ENCODE peak calls at places on chromosomes 13 and 19, in eight cellular contexts. N is esophagus muscularis mucosa, U is vagina, X is heart left ventricle, M is right lobe of liver, D is uterus, Y is cardiac muscle cell, P is body of pancreas. S is an unnamed sample.

GRCh38 chr13:43196750-43197149 is 173.4 kb downstream of the DNAJC15 start:
- DNase-seq in U (no peak), Y (no peak), N (no peak), P (no peak), X (no peak), D (no peak), M (no peak), S (no peak)

GRCh38 chr13:97866346-97866745 is 87.1 kb upstream of the IPO5 start:
- DNase-seq in U (no peak), M (no peak), Y (no peak), P (no peak), D (no peak), X (no peak), N (no peak), S (no peak)

GRCh38 chr19:16141043-16141442 is 2.4 kb upstream of the HSH2D start:
- DNase-seq in U (no peak), M (no peak), D (no peak), Y (no peak), N (no peak), X (no peak), P (no peak), S (no peak)

GRCh38 chr13:110625771-110626321 is 10.5 kb downstream of the NAXD start:
- DNase-seq in M (no peak), X (no peak), Y (no peak), D (no peak), N (no peak), P (peak), U (no peak), S (peak)

GRCh38 chr13:63516124-63516523 is 2100.5 kb upstream of the PCDH20 start:
- DNase-seq in U (no peak), X (no peak), D (no peak), Y (no peak), M (no peak), P (no peak), N (no peak), S (no peak)

GRCh38 chr19:45179063-45179847 is 671 bp downstream of the BLOC1S3 start:
- DNase-seq in U (no peak), N (no peak), D (no peak), Y (peak), M (peak), X (peak), P (peak), S (peak)

GRCh38 chr19:33488826-33489225 is 32.8 kb downstream of the PEPD start:
- DNase-seq in Y (no peak), P (no peak), U (no peak), X (no peak), N (no peak), D (no peak), M (peak), S (peak)

GRCh38 chr19:12606796-12607195 is 3.8 kb downstream of the ZNF490 start:
- DNase-seq in Y (no peak), X (no peak), M (no peak), P (no peak), D (no peak), N (no peak), U (no peak), S (no peak)

GRCh38 chr19:20287070-20287469 is 120.1 kb downstream of the ZNF486 start:
- DNase-seq in D (no peak), P (no peak), U (no peak), Y (no peak), N (no peak), X (no peak), M (no peak), S (no peak)

GRCh38 chr19:35756373-35757230 is at the start of gene HSPB6:
- DNase-seq in Y (no peak), D (peak), M (peak), N (no peak), P (no peak), X (peak), U (peak), S (no peak)

GRCh38 chr13:99464441-99464949 is 36.8 kb upstream of the TM9SF2 start:
- DNase-seq in Y (no peak), X (no peak), M (no peak), U (no peak), N (no peak), P (no peak), D (no peak), S (no peak)

GRCh38 chr19:53606031-53606430 is 25.8 kb upstream of the DPRX start:
- DNase-seq in U (no peak), X (no peak), Y (no peak), N (no peak), M (no peak), D (no peak), P (no peak), S (no peak)

GRCh38 chr13:42832341-42833153 is 51.2 kb downstream of the FAM216B start:
- DNase-seq in U (no peak), N (no peak), Y (no peak), M (peak), X (no peak), D (no peak), P (peak), S (peak)

GRCh38 chr13:64263285-64263684 is 2847.6 kb upstream of the PCDH20 start:
- DNase-seq in U (no peak), X (no peak), D (no peak), M (no peak), N (no peak), P (no peak), Y (no peak), S (no peak)

GRCh38 chr13:92719868-92720267 is 506.7 kb upstream of the GPC6 start:
- DNase-seq in X (no peak), U (no peak), N (no peak), M (no peak), P (peak), Y (peak), D (no peak), S (no peak)

GRCh38 chr13:35830850-35831450 is 300.2 kb downstream of the DCLK1 start:
- DNase-seq in X (no peak), M (no peak), P (no peak), N (no peak), D (no peak), U (no peak), Y (no peak), S (no peak)

GRCh38 chr13:110442946-110443632 is 118.4 kb downstream of the RAB20 start:
- DNase-seq in X (no peak), U (no peak), D (no peak), M (no peak), N (no peak), Y (no peak), P (no peak), S (no peak)

GRCh38 chr19:10836478-10837325 is 690 bp upstream of the TMED1 start:
- DNase-seq in D (peak), X (peak), N (peak), P (peak), Y (peak), U (no peak), M (peak), S (peak)

GRCh38 chr19:53880716-53881481 is 1.1 kb upstream of the PRKCG start:
- DNase-seq in X (no peak), U (no peak), D (no peak), N (no peak), P (no peak), Y (no peak), M (no peak), S (no peak)

GRCh38 chr19:19105365-19106060 is 32.8 kb downstream of the TMEM161A start:
- DNase-seq in Y (peak), D (peak), P (peak), X (no peak), N (no peak), U (no peak), M (no peak), S (no peak)

GRCh38 chr19:19103167-19103566 is 35.1 kb downstream of the TMEM161A start:
- DNase-seq in M (no peak), N (no peak), Y (no peak), P (no peak), U (no peak), X (peak), D (no peak), S (no peak)

GRCh38 chr19:19109601-19110000 is 28.7 kb downstream of the TMEM161A start:
- DNase-seq in Y (no peak), N (no peak), D (no peak), X (no peak), P (no peak), M (no peak), U (no peak), S (no peak)

GRCh38 chr19:19107663-19108062 is 30.6 kb downstream of the TMEM161A start:
- DNase-seq in N (no peak), P (no peak), M (no peak), U (no peak), X (no peak), D (no peak), Y (no peak), S (no peak)

DNA sequence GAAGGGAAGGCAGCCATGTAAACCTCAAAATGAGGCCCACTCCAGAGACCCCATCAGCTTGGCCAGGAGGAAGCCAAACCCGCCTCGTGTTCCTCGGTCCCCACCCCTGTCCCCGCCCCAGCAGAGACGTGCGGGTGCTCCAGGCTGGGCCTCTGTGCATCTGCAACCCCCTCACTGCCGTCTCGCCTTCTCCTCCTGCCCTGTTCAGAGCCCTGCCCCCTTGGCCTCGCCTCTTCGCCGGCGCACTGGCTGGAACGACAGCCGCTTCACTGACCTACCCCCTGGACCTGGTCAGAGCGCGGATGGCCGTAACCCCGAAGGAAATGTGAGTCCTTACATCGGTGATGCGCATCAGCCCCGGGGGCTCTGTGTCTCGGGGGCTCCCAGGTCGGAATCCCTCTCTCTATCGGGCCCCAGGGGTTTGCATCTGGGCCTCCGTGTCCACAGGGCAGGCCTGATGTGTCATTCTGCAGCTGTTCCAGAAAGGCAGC is 32.2 kb downstream of the TMEM161A start:
- DNase-seq in D (peak), U (no peak), M (no peak), N (no peak), P (no peak), Y (peak), X (no peak), S (no peak)
- H3K27ac ChIP-seq in D (peak), U (peak), M (no peak), N (no peak), P (no peak), Y (peak), X (no peak), S (no peak)

DNA sequence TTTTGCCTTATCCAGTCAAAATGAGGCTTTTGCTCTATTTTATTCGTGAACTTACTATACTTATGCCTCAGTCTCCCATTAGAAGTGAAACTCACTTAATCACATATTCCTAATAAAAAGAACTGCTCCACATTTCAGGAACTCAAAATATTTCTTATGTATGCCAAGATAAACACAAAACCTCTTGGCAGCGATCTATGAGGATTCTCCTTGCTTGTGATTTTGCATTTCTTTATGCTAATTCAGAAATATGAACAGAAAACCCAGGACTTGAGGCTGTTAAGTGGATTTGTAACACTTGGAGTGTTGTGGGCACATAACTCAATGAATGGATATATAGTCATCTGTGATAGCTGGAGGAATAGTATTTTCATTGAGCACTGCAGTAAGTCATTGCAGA is 5.5 kb upstream of the KATNAL1 start:
- DNase-seq in P (no peak), M (no peak), X (no peak), N (no peak), U (no peak), D (no peak), Y (no peak), S (no peak)
- TF ChIP-seq CTCF in P (no peak), M (no peak), X (no peak), N (no peak), U (no peak), D (no peak), Y (no peak), S (no peak)

GRCh38 chr13:112767506-112768471 is 78.0 kb downstream of the ATP11A start:
- DNase-seq in P (peak), U (no peak), N (no peak), Y (no peak), M (peak), X (no peak), D (no peak), S (peak)
- H3K4me3 ChIP-seq in P (no peak), U (no peak), N (no peak), Y (no peak), M (no peak), X (no peak), D (no peak), S (no peak)

DNA sequence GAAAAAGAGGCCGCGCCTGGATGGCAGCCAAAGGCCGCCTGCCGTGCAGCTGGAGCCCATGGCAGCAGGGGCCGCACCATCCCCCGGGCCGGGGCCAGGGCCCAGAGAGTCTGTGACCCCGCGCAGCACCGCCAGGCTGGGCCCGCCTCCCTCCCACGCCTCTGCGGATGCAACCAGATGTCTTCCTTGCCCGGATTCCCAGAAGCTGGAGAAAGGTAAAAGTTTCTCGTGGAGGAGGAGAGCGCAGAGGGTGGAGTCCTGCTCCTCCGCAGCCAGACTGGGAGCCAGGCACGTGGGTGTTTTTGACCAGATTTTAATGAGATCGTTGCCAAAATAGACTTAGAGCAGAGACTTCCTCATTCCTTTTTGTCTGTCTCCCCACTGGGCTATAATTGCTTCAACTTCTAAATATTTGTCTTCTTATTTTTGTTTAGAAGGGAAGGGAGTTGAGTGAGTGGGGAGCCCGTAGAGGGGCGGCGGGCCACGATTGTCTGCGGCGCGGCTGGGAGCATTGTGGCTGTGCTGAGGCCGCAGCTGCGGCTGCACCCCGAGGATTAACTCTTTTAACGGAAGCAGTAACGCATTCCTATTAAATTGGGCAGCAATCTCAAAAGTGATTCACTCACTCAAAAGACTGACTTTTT is 22.8 kb upstream of the NDUFS7 start:
- DNase-seq in X (peak), M (no peak), D (peak), P (peak), N (no peak), Y (no peak), U (no peak), S (no peak)
- H3K27ac ChIP-seq in X (peak), M (peak), D (peak), P (peak), N (peak), Y (no peak), U (peak), S (peak)

DNA sequence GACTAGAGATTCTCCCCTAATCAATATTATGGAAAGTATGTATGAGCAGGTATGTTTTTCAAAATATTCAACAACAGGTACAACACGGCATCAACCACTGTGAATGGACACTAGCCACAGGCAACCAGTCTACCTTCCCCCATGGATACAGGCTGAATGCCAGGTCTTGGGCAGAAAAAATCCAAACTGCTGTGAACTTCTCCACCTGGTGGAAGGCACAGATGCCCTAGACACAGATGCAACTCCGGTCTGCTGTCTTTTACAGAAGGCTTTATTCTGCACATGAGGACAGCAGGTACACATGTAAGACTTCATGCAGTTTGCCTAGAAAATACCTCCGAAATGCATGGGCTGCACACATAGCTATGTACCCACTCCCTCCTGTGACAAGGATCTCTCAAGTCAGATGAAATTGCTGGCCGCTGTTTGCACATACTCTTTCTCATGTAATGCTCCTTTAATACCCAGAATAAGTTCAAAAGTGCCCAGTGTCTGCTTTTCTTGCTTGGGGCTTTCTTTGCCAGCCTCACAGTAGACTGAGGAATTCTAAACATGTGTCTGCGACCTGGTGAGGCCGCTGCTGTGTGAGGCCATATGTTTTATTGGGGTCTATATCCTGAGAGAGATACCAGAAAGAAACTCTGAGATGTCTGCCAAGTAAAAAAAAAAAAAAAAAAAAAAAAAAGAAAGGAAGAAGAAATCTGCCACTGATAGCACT is 325.9 kb downstream of the FOXO1 start:
- DNase-seq in N (no peak), U (peak), P (peak), M (no peak), D (no peak), X (no peak), Y (no peak), S (no peak)
- TF ChIP-seq CTCF in N (no peak), U (no peak), P (peak), M (peak), D (no peak), X (no peak), Y (no peak), S (no peak)

GRCh38 chr13:23575632-23576031 is 5.4 kb downstream of the TNFRSF19 start:
- DNase-seq in N (no peak), Y (no peak), M (no peak), X (no peak), D (no peak), U (no peak), P (no peak), S (no peak)

GRCh38 chr13:23572836-23573235 is 2.6 kb downstream of the TNFRSF19 start:
- DNase-seq in M (no peak), Y (no peak), P (no peak), X (no peak), U (no peak), N (no peak), D (no peak), S (no peak)

GRCh38 chr13:23570931-23571330 is 719 bp downstream of the TNFRSF19 start:
- DNase-seq in X (no peak), N (no peak), Y (no peak), U (no peak), M (no peak), P (no peak), D (no peak), S (no peak)

GRCh38 chr13:23570099-23570926 is at the start of gene TNFRSF19:
- DNase-seq in P (peak), N (no peak), D (peak), Y (peak), X (no peak), U (no peak), M (no peak), S (no peak)

GRCh38 chr13:23574421-23574820 is 4.2 kb downstream of the TNFRSF19 start:
- DNase-seq in Y (no peak), U (no peak), X (no peak), P (no peak), N (no peak), D (no peak), M (no peak), S (no peak)
- H3K4me3 ChIP-seq in Y (peak), U (no peak), X (no peak), P (no peak), N (no peak), D (no peak), M (no peak), S (no peak)

GRCh38 chr19:46210634-46211033 is 18.9 kb upstream of the IGFL1 start:
- DNase-seq in U (no peak), D (no peak), X (no peak), M (no peak), N (no peak), P (no peak), Y (no peak), S (no peak)
- H3K27ac ChIP-seq in U (no peak), D (no peak), X (no peak), M (no peak), N (no peak), P (peak), Y (no peak), S (no peak)

GRCh38 chr19:47021536-47022139 is 2.0 kb downstream of the NPAS1 start:
- DNase-seq in D (no peak), N (no peak), U (no peak), X (no peak), Y (no peak), P (no peak), M (no peak), S (peak)

GRCh38 chr19:47022140-47022536 is 2.5 kb downstream of the NPAS1 start:
- DNase-seq in P (no peak), M (no peak), X (no peak), Y (no peak), N (no peak), D (no peak), U (no peak), S (no peak)

GRCh38 chr19:47024502-47024901 is 4.9 kb downstream of the NPAS1 start:
- DNase-seq in D (no peak), Y (no peak), M (no peak), X (no peak), N (no peak), U (no peak), P (no peak), S (no peak)

GRCh38 chr19:47023448-47023794 is 3.8 kb downstream of the NPAS1 start:
- DNase-seq in X (no peak), P (no peak), M (no peak), N (no peak), U (no peak), D (no peak), Y (no peak), S (no peak)

GRCh38 chr19:47022541-47023447 is 3.2 kb downstream of the NPAS1 start:
- DNase-seq in D (no peak), Y (no peak), U (no peak), P (no peak), M (no peak), N (no peak), X (no peak), S (no peak)
- TF ChIP-seq CTCF in D (no peak), Y (no peak), U (no peak), P (no peak), M (no peak), N (no peak), X (no peak), S (no peak)

DNA sequence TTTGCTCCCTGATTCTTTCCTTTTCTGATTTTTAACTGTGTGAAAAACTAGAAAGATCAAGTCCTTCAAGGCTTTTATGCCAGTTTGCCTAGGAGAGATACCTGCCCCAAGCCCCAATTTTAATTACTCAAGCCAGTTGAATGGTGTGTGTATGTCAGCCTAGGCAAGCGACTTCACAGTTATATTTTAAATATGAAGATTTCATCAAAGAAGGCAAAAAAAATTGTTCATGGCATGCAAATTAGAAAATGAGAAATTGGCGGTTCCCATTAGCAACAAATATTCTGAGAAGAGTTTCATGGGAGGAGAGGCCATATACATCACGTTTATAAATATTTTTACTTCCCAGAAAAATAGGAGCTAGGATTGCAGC is 167.6 kb downstream of the SLC7A1 start:
- DNase-seq in Y (no peak), M (no peak), P (no peak), D (no peak), X (no peak), U (no peak), N (no peak), S (no peak)
- H3K4me3 ChIP-seq in Y (peak), M (peak), P (no peak), D (peak), X (peak), U (peak), N (peak), S (no peak)